ENCODE peak calls at places on chromosomes 11 and 22, in four cellular contexts. W, K, X and D are unnamed samples.

GRCh38 chr22:18033204-18033998 is 9.0 kb upstream of the MICAL3 start:
- DNase-seq in W (no peak), K (no peak), X (no peak), D (no peak)

GRCh38 chr22:41482319-41482935 is 13.5 kb downstream of the ACO2 start:
- DNase-seq in W (no peak), K (no peak), X (no peak), D (no peak)

GRCh38 chr22:38177044-38177443 is 4.6 kb downstream of the PLA2G6 start:
- DNase-seq in W (no peak), K (no peak), X (no peak), D (no peak)

GRCh38 chr11:115042002-115042401 is 363.7 kb downstream of the NXPE2 start:
- DNase-seq in W (no peak), K (no peak), X (no peak), D (no peak)

GRCh38 chr11:78251083-78251699 is 62.5 kb downstream of the USP35 start:
- DNase-seq in W (no peak), K (no peak), X (no peak), D (no peak)

GRCh38 chr11:60953781-60954180 is 1.8 kb upstream of the SLC15A3 start:
- DNase-seq in W (no peak), K (no peak), X (no peak), D (no peak)

GRCh38 chr11:67025750-67026149 is 2.8 kb downstream of the SYT12 start:
- DNase-seq in W (no peak), K (no peak), X (no peak), D (no peak)

GRCh38 chr22:26585104-26585790 is 4.7 kb downstream of the TPST2 start:
- DNase-seq in W (no peak), K (no peak), X (no peak), D (no peak)

GRCh38 chr11:28514391-28514790 is 406.2 kb downstream of the METTL15 start:
- DNase-seq in W (no peak), K (no peak), X (no peak), D (no peak)

GRCh38 chr11:18650859-18651557 is 16.9 kb upstream of the SPTY2D1 start:
- DNase-seq in W (no peak), K (peak; percentile 30), X (peak; percentile 55), D (peak; percentile 0)

GRCh38 chr11:35302388-35302787 is 117.0 kb downstream of the SLC1A2 start:
- DNase-seq in W (no peak), K (no peak), X (no peak), D (no peak)

GRCh38 chr11:34356576-34356917 is 1.3 kb downstream of the ABTB2 start:
- DNase-seq in W (no peak), K (no peak), X (peak; percentile 33), D (no peak)

GRCh38 chr11:126696976-126697375 is 303.6 kb downstream of the KIRREL3 start:
- DNase-seq in W (no peak), K (no peak), X (no peak), D (no peak)

GRCh38 chr22:24938741-24939341 is 7.7 kb downstream of the LHFPL7 start:
- DNase-seq in W (peak; percentile 66), K (peak; percentile 35), X (peak; percentile 51), D (peak; percentile 25)

GRCh38 chr11:66864172-66864901 is 7.5 kb downstream of the LRFN4 start:
- DNase-seq in W (no peak), K (no peak), X (no peak), D (no peak)